ENCODE peak calls at places on chromosome 13, in eight cellular contexts. One of them, this sample, is unnamed.

GRCh38 chr13:37618554-37618953 is 20.0 kb upstream of the POSTN start:
- DNase-seq in endothelial cell: no peak
- DNase-seq in PC-3: no peak
- DNase-seq in H9: no peak
- DNase-seq in A549: no peak
- DNase-seq in mesothelial cell of epicardium: no peak
- DNase-seq in thoracic aorta: no peak
- DNase-seq in NCI-H2081: no peak
- DNase-seq in this sample: peak

GRCh38 chr13:29758591-29759114 is 91.8 kb downstream of the UBL3 start:
- DNase-seq in endothelial cell: no peak
- DNase-seq in PC-3: peak
- DNase-seq in H9: no peak
- DNase-seq in A549: no peak
- DNase-seq in mesothelial cell of epicardium: no peak
- DNase-seq in thoracic aorta: no peak
- DNase-seq in NCI-H2081: no peak
- DNase-seq in this sample: no peak

GRCh38 chr13:44710576-44710975 is 134.4 kb upstream of the TSC22D1 start:
- DNase-seq in endothelial cell: no peak
- DNase-seq in PC-3: peak
- DNase-seq in H9: no peak
- DNase-seq in A549: peak
- DNase-seq in mesothelial cell of epicardium: no peak
- DNase-seq in thoracic aorta: no peak
- DNase-seq in NCI-H2081: no peak
- DNase-seq in this sample: peak

GRCh38 chr13:27401210-27401609 is 23.2 kb upstream of the GTF3A start:
- DNase-seq in endothelial cell: no peak
- DNase-seq in PC-3: peak
- DNase-seq in H9: no peak
- DNase-seq in A549: no peak
- DNase-seq in mesothelial cell of epicardium: no peak
- DNase-seq in thoracic aorta: no peak
- DNase-seq in NCI-H2081: no peak
- DNase-seq in this sample: no peak

GRCh38 chr13:96966415-96967102 is 27.7 kb downstream of the OXGR1 start:
- DNase-seq in endothelial cell: no peak
- DNase-seq in PC-3: no peak
- DNase-seq in H9: no peak
- DNase-seq in A549: no peak
- DNase-seq in mesothelial cell of epicardium: no peak
- DNase-seq in thoracic aorta: no peak
- DNase-seq in NCI-H2081: no peak
- DNase-seq in this sample: no peak

GRCh38 chr13:114283581-114283980 is 2.2 kb downstream of the UPF3A start:
- DNase-seq in endothelial cell: no peak
- DNase-seq in PC-3: no peak
- DNase-seq in H9: no peak
- DNase-seq in A549: no peak
- DNase-seq in mesothelial cell of epicardium: no peak
- DNase-seq in thoracic aorta: no peak
- DNase-seq in NCI-H2081: no peak
- DNase-seq in this sample: no peak

GRCh38 chr13:109344552-109345157 is 441.7 kb downstream of the IRS2 start:
- DNase-seq in endothelial cell: no peak
- DNase-seq in PC-3: peak
- DNase-seq in H9: no peak
- DNase-seq in A549: peak
- DNase-seq in mesothelial cell of epicardium: no peak
- DNase-seq in thoracic aorta: no peak
- DNase-seq in NCI-H2081: no peak
- DNase-seq in this sample: peak

GRCh38 chr13:43864921-43865320 is 14.6 kb downstream of the CCDC122 start:
- DNase-seq in endothelial cell: no peak
- DNase-seq in PC-3: peak
- DNase-seq in H9: no peak
- DNase-seq in A549: no peak
- DNase-seq in mesothelial cell of epicardium: no peak
- DNase-seq in thoracic aorta: no peak
- DNase-seq in NCI-H2081: no peak
- DNase-seq in this sample: no peak

GRCh38 chr13:47896111-47896510 is 105.0 kb downstream of the SUCLA2 start:
- DNase-seq in endothelial cell: no peak
- DNase-seq in PC-3: no peak
- DNase-seq in H9: no peak
- DNase-seq in A549: no peak
- DNase-seq in mesothelial cell of epicardium: no peak
- DNase-seq in thoracic aorta: no peak
- DNase-seq in NCI-H2081: no peak
- DNase-seq in this sample: no peak

GRCh38 chr13:101026328-101026727 is 351.7 kb upstream of the TMTC4 start:
- DNase-seq in endothelial cell: no peak
- DNase-seq in PC-3: peak
- DNase-seq in H9: no peak
- DNase-seq in A549: no peak
- DNase-seq in mesothelial cell of epicardium: no peak
- DNase-seq in thoracic aorta: no peak
- DNase-seq in NCI-H2081: no peak
- DNase-seq in this sample: no peak

GRCh38 chr13:44396963-44397580 is 23.4 kb downstream of the SERP2 start:
- DNase-seq in endothelial cell: no peak
- DNase-seq in PC-3: no peak
- DNase-seq in H9: no peak
- DNase-seq in A549: no peak
- DNase-seq in mesothelial cell of epicardium: no peak
- DNase-seq in thoracic aorta: no peak
- DNase-seq in NCI-H2081: no peak
- DNase-seq in this sample: peak

GRCh38 chr13:112771877-112772538 is 82.2 kb downstream of the ATP11A start:
- DNase-seq in endothelial cell: no peak
- DNase-seq in PC-3: no peak
- DNase-seq in H9: no peak
- DNase-seq in A549: no peak
- DNase-seq in mesothelial cell of epicardium: no peak
- DNase-seq in thoracic aorta: no peak
- DNase-seq in NCI-H2081: no peak
- DNase-seq in this sample: no peak

GRCh38 chr13:66461021-66461420 is 769.1 kb downstream of the PCDH9 start:
- DNase-seq in endothelial cell: no peak
- DNase-seq in PC-3: no peak
- DNase-seq in H9: no peak
- DNase-seq in A549: no peak
- DNase-seq in mesothelial cell of epicardium: no peak
- DNase-seq in thoracic aorta: no peak
- DNase-seq in NCI-H2081: no peak
- DNase-seq in this sample: no peak

GRCh38 chr13:27170521-27171243 is 929 bp downstream of the USP12 start:
- DNase-seq in endothelial cell: peak
- DNase-seq in PC-3: peak
- DNase-seq in H9: peak
- DNase-seq in A549: peak
- DNase-seq in mesothelial cell of epicardium: peak
- DNase-seq in thoracic aorta: no peak
- DNase-seq in NCI-H2081: peak
- DNase-seq in this sample: peak

GRCh38 chr13:59880468-59880867 is 283.3 kb downstream of the DIAPH3 start:
- DNase-seq in endothelial cell: no peak
- DNase-seq in PC-3: peak
- DNase-seq in H9: no peak
- DNase-seq in A549: no peak
- DNase-seq in mesothelial cell of epicardium: no peak
- DNase-seq in thoracic aorta: no peak
- DNase-seq in NCI-H2081: no peak
- DNase-seq in this sample: peak

GRCh38 chr13:109671919-109672318 is 114.5 kb downstream of the IRS2 start:
- DNase-seq in endothelial cell: no peak
- DNase-seq in PC-3: no peak
- DNase-seq in H9: no peak
- DNase-seq in A549: no peak
- DNase-seq in mesothelial cell of epicardium: no peak
- DNase-seq in thoracic aorta: no peak
- DNase-seq in NCI-H2081: no peak
- DNase-seq in this sample: no peak

GRCh38 chr13:27161423-27161822 is 10.2 kb downstream of the USP12 start:
- DNase-seq in endothelial cell: no peak
- DNase-seq in PC-3: no peak
- DNase-seq in H9: no peak
- DNase-seq in A549: no peak
- DNase-seq in mesothelial cell of epicardium: no peak
- DNase-seq in thoracic aorta: no peak
- DNase-seq in NCI-H2081: no peak
- DNase-seq in this sample: no peak

GRCh38 chr13:23707674-23708073 is 137.5 kb downstream of the TNFRSF19 start:
- DNase-seq in endothelial cell: no peak
- DNase-seq in PC-3: peak
- DNase-seq in H9: no peak
- DNase-seq in A549: peak
- DNase-seq in mesothelial cell of epicardium: no peak
- DNase-seq in thoracic aorta: no peak
- DNase-seq in NCI-H2081: no peak
- DNase-seq in this sample: no peak

GRCh38 chr13:96112936-96113335 is 23.0 kb downstream of the HS6ST3 start:
- DNase-seq in endothelial cell: no peak
- DNase-seq in PC-3: no peak
- DNase-seq in H9: no peak
- DNase-seq in A549: no peak
- DNase-seq in mesothelial cell of epicardium: no peak
- DNase-seq in thoracic aorta: no peak
- DNase-seq in NCI-H2081: no peak
- DNase-seq in this sample: no peak

GRCh38 chr13:50593228-50593627 is 250.3 kb downstream of the DLEU7 start:
- DNase-seq in endothelial cell: no peak
- DNase-seq in PC-3: no peak
- DNase-seq in H9: no peak
- DNase-seq in A549: no peak
- DNase-seq in mesothelial cell of epicardium: no peak
- DNase-seq in thoracic aorta: no peak
- DNase-seq in NCI-H2081: no peak
- DNase-seq in this sample: no peak

GRCh38 chr13:78600317-78600899 is 2.9 kb downstream of the POU4F1 start:
- DNase-seq in endothelial cell: no peak
- DNase-seq in PC-3: no peak
- DNase-seq in H9: no peak
- DNase-seq in A549: no peak
- DNase-seq in mesothelial cell of epicardium: no peak
- DNase-seq in thoracic aorta: no peak
- DNase-seq in NCI-H2081: no peak
- DNase-seq in this sample: no peak

GRCh38 chr13:51681037-51681678 is 96.9 kb downstream of the WDFY2 start:
- DNase-seq in endothelial cell: no peak
- DNase-seq in PC-3: peak
- DNase-seq in H9: no peak
- DNase-seq in A549: peak
- DNase-seq in mesothelial cell of epicardium: no peak
- DNase-seq in thoracic aorta: no peak
- DNase-seq in NCI-H2081: no peak
- DNase-seq in this sample: peak

GRCh38 chr13:101955764-101956163 is 446.1 kb downstream of the FGF14 start:
- DNase-seq in endothelial cell: no peak
- DNase-seq in PC-3: no peak
- DNase-seq in H9: no peak
- DNase-seq in A549: no peak
- DNase-seq in mesothelial cell of epicardium: no peak
- DNase-seq in thoracic aorta: no peak
- DNase-seq in NCI-H2081: no peak
- DNase-seq in this sample: no peak

GRCh38 chr13:23378009-23378632 is 55.4 kb downstream of the SACS start:
- DNase-seq in endothelial cell: no peak
- DNase-seq in PC-3: peak
- DNase-seq in H9: no peak
- DNase-seq in A549: peak
- DNase-seq in mesothelial cell of epicardium: no peak
- DNase-seq in thoracic aorta: peak
- DNase-seq in NCI-H2081: no peak
- DNase-seq in this sample: peak

This sample was measured in foreskin fibroblast.